ENCODE peak calls at places on chromosomes 6 and 20, in five cellular contexts. T is A549, E is GM12878, Y is HepG2, Z is H1. O is an unnamed sample.

GRCh38 chr6:124742971-124743370 is 219.3 kb upstream of the RNF217 start:
- DNase-seq in T (no peak), E (no peak), Y (no peak), Z (no peak), O (no peak)

GRCh38 chr6:5335020-5335419 is 73.7 kb downstream of the FARS2 start:
- DNase-seq in T (no peak), E (peak), Y (no peak), Z (no peak), O (no peak)

GRCh38 chr6:15518057-15518456 is 144.8 kb downstream of the DTNBP1 start:
- DNase-seq in T (no peak), E (no peak), Y (no peak), Z (no peak), O (no peak)

GRCh38 chr20:35344354-35344837 is 52.2 kb upstream of the FAM83C start:
- DNase-seq in T (peak), E (no peak), Y (peak), Z (no peak), O (peak)

GRCh38 chr20:1423625-1424106 is 30.8 kb upstream of the FKBP1A start:
- DNase-seq in T (peak), E (no peak), Y (peak), Z (peak), O (peak)

GRCh38 chr6:157715766-157716171 is 107.3 kb upstream of the SNX9 start:
- DNase-seq in T (no peak), E (no peak), Y (no peak), Z (no peak), O (no peak)

GRCh38 chr20:56826971-56827645 is 198.0 kb downstream of the TFAP2C start:
- DNase-seq in T (peak), E (no peak), Y (no peak), Z (no peak), O (no peak)

GRCh38 chr20:24695529-24696225 is 226.2 kb downstream of the SYNDIG1 start:
- DNase-seq in T (no peak), E (no peak), Y (no peak), Z (no peak), O (no peak)

GRCh38 chr20:59123011-59123676 is 40.5 kb upstream of the ZNF831 start:
- DNase-seq in T (no peak), E (no peak), Y (no peak), Z (no peak), O (no peak)

GRCh38 chr6:37570801-37571200 is 71.1 kb upstream of the CCDC167 start:
- DNase-seq in T (no peak), E (no peak), Y (no peak), Z (no peak), O (no peak)

GRCh38 chr6:111995409-111995808 is 58.5 kb upstream of the CCN6 start:
- DNase-seq in T (no peak), E (no peak), Y (no peak), Z (no peak), O (no peak)

GRCh38 chr20:64065973-64066341 is 3.0 kb downstream of the TCEA2 start:
- DNase-seq in T (peak), E (peak), Y (no peak), Z (no peak), O (peak)

DNA sequence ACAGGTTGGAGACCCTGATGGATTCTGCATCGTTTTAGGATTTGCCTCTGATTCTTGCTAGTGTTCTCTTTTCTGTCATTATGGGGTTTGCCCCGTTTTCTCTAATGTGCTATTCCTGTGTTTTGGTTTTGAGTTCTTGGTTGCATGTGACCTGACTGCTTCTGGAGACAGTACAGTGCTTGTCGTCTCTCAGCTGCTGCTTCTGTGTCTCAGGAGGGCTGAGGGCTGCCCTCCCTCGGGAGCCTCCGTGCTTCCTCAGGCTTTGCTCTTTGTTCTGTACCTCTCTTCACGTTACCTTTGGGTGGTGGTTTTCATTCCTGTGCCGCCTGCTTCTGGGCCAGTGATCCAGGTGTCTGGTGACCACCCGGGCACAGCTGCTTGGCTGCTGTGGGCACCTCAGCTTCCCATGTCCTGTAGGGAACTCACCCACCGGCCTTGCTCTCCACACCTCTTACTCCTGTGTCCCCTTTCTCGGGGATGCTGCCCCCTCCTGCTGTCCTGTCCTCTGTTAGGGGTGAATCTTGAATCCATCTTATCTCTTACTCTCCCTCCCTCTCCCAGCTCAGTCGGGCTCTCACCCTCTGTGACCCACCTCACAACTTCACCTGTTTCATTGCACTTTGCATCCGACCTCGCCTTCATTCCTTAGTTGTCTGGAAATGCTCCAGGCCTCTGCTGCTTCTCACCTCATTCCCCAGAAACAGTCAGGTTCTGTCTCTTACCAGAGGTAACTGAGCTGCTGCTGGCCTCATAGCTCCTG is 33.2 kb downstream of the PANK2 start:
- DNase-seq in T (no peak), E (no peak), Y (no peak), Z (no peak), O (no peak)
- H3K4me2 ChIP-seq in T (no peak), E (no peak), Y (no peak), Z (no peak), O (no peak)

GRCh38 chr6:127484207-127484858 is 25.1 kb upstream of the KIAA0408 start:
- DNase-seq in T (peak), E (peak), Y (peak), Z (no peak), O (no peak)
- TF ChIP-seq KDM1A in T (no peak), E (no peak), Y (no peak), Z (no peak), O (no peak)

GRCh38 chr6:127199470-127199869 is 67.2 kb upstream of the RNF146 start:
- DNase-seq in T (no peak), E (no peak), Y (no peak), Z (no peak), O (no peak)

GRCh38 chr6:127200114-127200513 is 66.5 kb upstream of the RNF146 start:
- DNase-seq in T (no peak), E (no peak), Y (no peak), Z (no peak), O (no peak)

GRCh38 chr6:127198549-127198948 is 68.1 kb upstream of the RNF146 start:
- DNase-seq in T (no peak), E (no peak), Y (no peak), Z (no peak), O (no peak)

GRCh38 chr6:127202676-127203075 is 64.0 kb upstream of the RNF146 start:
- DNase-seq in T (no peak), E (no peak), Y (no peak), Z (no peak), O (no peak)

GRCh38 chr6:127201321-127201720 is 65.3 kb upstream of the RNF146 start:
- DNase-seq in T (no peak), E (no peak), Y (no peak), Z (no peak), O (no peak)
- H3K4me2 ChIP-seq in T (no peak), E (no peak), Y (no peak), Z (no peak), O (no peak)

GRCh38 chr20:48782073-48782472 is 45.7 kb downstream of the PREX1 start:
- DNase-seq in T (no peak), E (no peak), Y (no peak), Z (no peak), O (no peak)
- TF ChIP-seq KDM1A in T (no peak), E (no peak), Y (no peak), Z (no peak), O (no peak)

DNA sequence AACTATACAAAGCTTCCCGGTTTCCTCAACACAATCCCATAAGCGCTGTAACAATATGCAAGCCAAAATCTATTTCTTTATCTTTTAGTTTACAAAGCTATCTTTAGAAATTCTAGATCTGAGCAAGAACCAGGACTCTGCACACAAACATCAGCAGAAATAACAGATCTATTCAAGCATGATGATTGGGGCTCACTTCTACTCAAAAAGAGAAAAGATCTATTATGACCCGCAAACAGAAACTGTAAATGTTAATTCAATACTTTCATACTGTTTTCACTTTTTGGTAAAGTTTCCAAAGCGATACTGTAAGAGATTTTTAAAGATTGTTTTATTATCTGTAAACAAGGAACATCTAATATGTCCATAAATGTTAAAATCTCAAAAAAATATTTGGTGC is 86.6 kb downstream of the SESN1 start:
- DNase-seq in T (no peak), E (no peak), Y (no peak), Z (no peak), O (no peak)
- H3K4me2 ChIP-seq in T (peak), E (peak), Y (peak), Z (peak), O (no peak)

O was measured in K562.